ENCODE peak calls at places on chromosomes 11 and 22, in four cellular contexts. V is hepatocyte, K is MM.1S, D is endothelial cell of umbilical vein. F is an unnamed sample.

GRCh38 chr11:70481625-70482528 is 83.5 kb downstream of the CTTN start:
- DNase-seq in V (peak), K (no peak), D (no peak), F (peak)

GRCh38 chr11:15607361-15608036 is 492.8 kb downstream of the INSC start:
- DNase-seq in V (no peak), K (no peak), D (no peak), F (no peak)

GRCh38 chr11:79025622-79026021 is 415.2 kb downstream of the TENM4 start:
- DNase-seq in V (no peak), K (no peak), D (no peak), F (no peak)

GRCh38 chr11:35800970-35801953 is 138.7 kb downstream of the TRIM44 start:
- DNase-seq in V (no peak), K (no peak), D (peak), F (no peak)

GRCh38 chr11:95729462-95729861 is 60.1 kb downstream of the FAM76B start:
- DNase-seq in V (no peak), K (no peak), D (no peak), F (no peak)

GRCh38 chr22:20464096-20464614 is 26.5 kb upstream of the SCARF2 start:
- DNase-seq in V (no peak), K (peak), D (no peak), F (no peak)

GRCh38 chr22:35046744-35047462 is 19.1 kb upstream of the ISX start:
- DNase-seq in V (no peak), K (no peak), D (no peak), F (no peak)

GRCh38 chr11:119691020-119691666 is 37.9 kb downstream of the NECTIN1 start:
- DNase-seq in V (no peak), K (peak), D (no peak), F (no peak)

GRCh38 chr11:66880484-66881211 is 23.8 kb downstream of the LRFN4 start:
- DNase-seq in V (no peak), K (peak), D (no peak), F (peak)

GRCh38 chr11:72221386-72221785 is 3.2 kb upstream of the INPPL1 start:
- DNase-seq in V (no peak), K (no peak), D (no peak), F (no peak)

GRCh38 chr11:96486890-96487633 is 97.2 kb downstream of the JRKL start:
- DNase-seq in V (peak), K (peak), D (no peak), F (peak)

GRCh38 chr11:115654792-115655191 is 150.6 kb upstream of the CADM1 start:
- DNase-seq in V (no peak), K (no peak), D (no peak), F (no peak)

GRCh38 chr11:95134491-95134890 is 44.8 kb downstream of the ENDOD1 start:
- DNase-seq in V (peak), K (no peak), D (no peak), F (peak)

GRCh38 chr22:30561402-30562154 is 12.9 kb downstream of the GAL3ST1 start:
- DNase-seq in V (no peak), K (no peak), D (no peak), F (no peak)

GRCh38 chr22:18068381-18068988 is 9.3 kb upstream of the PEX26 start:
- DNase-seq in V (no peak), K (no peak), D (no peak), F (no peak)

DNA sequence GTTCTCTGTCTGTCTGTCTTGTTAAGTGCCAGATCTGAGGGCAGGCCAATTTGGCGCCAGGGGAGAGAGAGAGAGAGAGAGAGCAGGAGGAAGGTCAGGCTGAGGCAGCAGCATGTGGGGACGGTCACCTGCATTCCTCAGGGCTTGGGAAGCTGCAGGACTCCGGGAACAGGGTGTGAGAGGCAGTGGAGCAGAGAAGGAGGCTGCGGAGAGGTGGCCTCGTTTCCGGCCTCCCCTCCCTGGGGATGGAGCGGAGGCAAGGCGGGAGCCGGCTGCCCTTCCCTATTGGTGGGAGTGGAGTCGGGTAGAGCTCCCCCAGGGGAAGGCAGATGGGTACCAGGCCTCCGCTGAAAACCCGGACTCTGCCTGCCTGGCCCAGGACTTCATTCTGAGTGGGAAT is 9.7 kb downstream of the CLMP start:
- DNase-seq in V (no peak), K (no peak), D (no peak), F (no peak)
- H3K4me2 ChIP-seq in V (no peak), K (no peak), D (no peak), F (peak)

DNA sequence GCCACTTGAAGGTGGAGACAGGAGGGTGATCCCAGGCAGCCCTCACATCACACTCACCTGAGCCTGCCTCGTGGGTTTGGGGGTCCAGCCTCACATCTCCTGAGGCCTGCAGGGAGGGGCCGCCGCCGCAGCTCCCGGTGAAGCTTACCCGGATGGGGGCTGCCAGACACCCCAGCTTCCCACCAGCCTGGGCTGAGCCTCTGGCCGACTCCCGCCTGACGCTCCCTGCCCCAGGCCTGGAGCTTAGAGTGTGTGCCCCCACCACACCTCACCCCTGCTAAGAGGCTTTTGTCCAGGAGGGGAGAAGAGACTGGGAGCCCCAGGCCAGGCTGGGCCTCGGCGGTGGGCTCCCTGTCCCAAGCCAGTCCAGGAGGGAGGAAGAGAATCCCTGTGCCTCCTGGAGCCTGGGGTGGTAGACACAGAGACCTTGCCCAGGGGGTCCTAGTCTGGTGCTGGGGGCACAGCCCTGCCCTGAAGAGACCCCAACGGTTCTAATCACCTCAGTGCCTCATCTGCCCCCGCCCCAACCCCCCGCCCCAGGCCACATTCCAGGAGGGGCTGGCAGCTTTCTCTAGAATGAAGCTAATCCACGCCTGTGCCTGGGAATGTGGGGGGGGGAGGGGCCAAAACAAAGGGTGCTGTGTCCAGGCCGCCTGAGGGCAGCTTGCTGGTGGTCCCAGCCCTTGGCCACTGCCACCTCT is at the start of gene SLC16A8:
- DNase-seq in V (no peak), K (no peak), D (no peak), F (no peak)
- H3K27ac ChIP-seq in V (no peak), K (no peak), D (no peak), F (no peak)

GRCh38 chr11:121446752-121447156 is 5.4 kb upstream of the SORL1 start:
- DNase-seq in V (no peak), K (no peak), D (peak), F (peak)
- TF ChIP-seq CTCF in V (peak), K (no peak), D (no peak), F (peak)

GRCh38 chr11:65781962-65782815 is 1.4 kb upstream of the AP5B1 start:
- DNase-seq in V (peak), K (no peak), D (no peak), F (no peak)
- H3K4me2 ChIP-seq in V (peak), K (peak), D (no peak), F (no peak)

GRCh38 chr11:120841074-120841473 is 182.8 kb upstream of the TBCEL start:
- DNase-seq in V (no peak), K (no peak), D (no peak), F (no peak)

GRCh38 chr11:120839846-120840402 is 184.0 kb upstream of the TBCEL start:
- DNase-seq in V (no peak), K (no peak), D (no peak), F (no peak)

GRCh38 chr11:120839201-120839600 is 184.7 kb upstream of the TBCEL start:
- DNase-seq in V (no peak), K (no peak), D (no peak), F (no peak)

GRCh38 chr11:120842195-120842594 is 181.7 kb upstream of the TBCEL start:
- DNase-seq in V (no peak), K (no peak), D (no peak), F (no peak)

GRCh38 chr11:120840661-120841060 is 183.2 kb upstream of the TBCEL start:
- DNase-seq in V (no peak), K (no peak), D (no peak), F (no peak)
- H3K27ac ChIP-seq in V (no peak), K (no peak), D (no peak), F (no peak)

DNA sequence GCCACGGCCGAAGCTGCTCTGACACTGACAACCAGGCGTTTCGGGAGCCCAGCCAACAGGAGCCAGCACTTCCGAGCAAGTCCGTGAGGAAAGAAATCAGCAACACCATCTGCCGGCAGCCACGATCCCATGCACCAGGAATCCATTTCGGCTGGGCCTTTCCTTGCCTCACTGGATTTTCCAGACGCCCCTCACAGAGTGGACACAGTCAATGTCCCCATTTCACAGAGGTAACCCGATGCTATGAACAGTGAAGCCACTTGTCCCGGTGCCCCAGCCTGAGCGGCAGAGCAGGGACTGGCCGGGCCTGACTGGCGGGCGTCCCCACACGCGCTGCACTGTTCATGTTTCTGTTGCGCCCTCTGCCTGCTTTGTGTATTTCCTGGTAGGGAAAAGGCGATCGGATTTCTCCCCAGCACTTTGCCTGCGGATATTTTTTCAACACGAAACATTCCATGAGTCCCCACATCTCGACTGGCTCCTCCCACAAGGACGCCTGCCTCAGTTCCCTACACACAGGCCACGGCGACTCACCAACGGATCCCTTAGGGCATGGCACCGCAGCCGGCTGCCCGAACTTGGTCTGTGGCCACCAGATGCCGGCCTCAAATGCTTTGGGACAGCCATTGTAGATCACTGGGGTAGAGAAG is 55.3 kb downstream of the TRMU start:
- DNase-seq in V (no peak), K (no peak), D (peak), F (peak)
- TF ChIP-seq CTCF in V (peak), K (no peak), D (no peak), F (peak)

DNA sequence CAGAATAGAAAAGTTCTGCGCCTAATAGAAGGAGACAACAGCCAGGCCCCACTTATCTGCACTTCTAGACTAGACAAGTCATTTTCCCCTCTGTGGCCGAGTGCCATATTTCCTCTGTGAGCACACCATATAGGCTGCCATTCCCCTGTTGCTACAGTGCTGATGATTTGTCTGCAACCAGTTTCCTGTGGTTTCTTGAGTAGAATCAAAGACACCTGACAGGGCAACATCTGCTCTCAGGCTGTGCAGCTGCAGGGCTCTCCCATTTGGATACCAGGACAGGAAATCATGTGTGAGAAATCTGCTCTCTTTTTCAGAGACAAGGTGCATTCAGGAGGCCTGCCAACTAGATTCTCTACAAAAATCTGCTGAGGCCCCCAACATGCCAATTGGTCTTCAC is 879.3 kb downstream of the DLG2 start:
- DNase-seq in V (no peak), K (peak), D (no peak), F (no peak)
- H3K4me2 ChIP-seq in V (no peak), K (peak), D (no peak), F (no peak)

GRCh38 chr11:45209000-45209399 is 62.6 kb downstream of the PRDM11 start:
- DNase-seq in V (no peak), K (no peak), D (no peak), F (no peak)

GRCh38 chr11:45210846-45211245 is 64.4 kb downstream of the PRDM11 start:
- DNase-seq in V (no peak), K (no peak), D (no peak), F (no peak)

GRCh38 chr11:45211732-45212131 is 65.3 kb downstream of the PRDM11 start:
- DNase-seq in V (no peak), K (no peak), D (no peak), F (no peak)

GRCh38 chr11:45209480-45209879 is 63.0 kb downstream of the PRDM11 start:
- DNase-seq in V (no peak), K (no peak), D (no peak), F (no peak)

GRCh38 chr11:45209904-45210699 is 63.7 kb downstream of the PRDM11 start:
- DNase-seq in V (peak), K (no peak), D (peak), F (no peak)
- H3K27ac ChIP-seq in V (peak), K (no peak), D (peak), F (no peak)

GRCh38 chr22:26513852-26514251 is 1.6 kb upstream of the TFIP11 start:
- DNase-seq in V (no peak), K (no peak), D (no peak), F (no peak)

GRCh38 chr22:26515938-26516337 is 3.7 kb upstream of the TFIP11 start:
- DNase-seq in V (no peak), K (no peak), D (no peak), F (no peak)

GRCh38 chr22:26514419-26515161 is 2.3 kb upstream of the TFIP11 start:
- DNase-seq in V (no peak), K (no peak), D (no peak), F (no peak)

GRCh38 chr22:26508148-26508547 is 4.1 kb downstream of the TFIP11 start:
- DNase-seq in V (no peak), K (no peak), D (no peak), F (no peak)

DNA sequence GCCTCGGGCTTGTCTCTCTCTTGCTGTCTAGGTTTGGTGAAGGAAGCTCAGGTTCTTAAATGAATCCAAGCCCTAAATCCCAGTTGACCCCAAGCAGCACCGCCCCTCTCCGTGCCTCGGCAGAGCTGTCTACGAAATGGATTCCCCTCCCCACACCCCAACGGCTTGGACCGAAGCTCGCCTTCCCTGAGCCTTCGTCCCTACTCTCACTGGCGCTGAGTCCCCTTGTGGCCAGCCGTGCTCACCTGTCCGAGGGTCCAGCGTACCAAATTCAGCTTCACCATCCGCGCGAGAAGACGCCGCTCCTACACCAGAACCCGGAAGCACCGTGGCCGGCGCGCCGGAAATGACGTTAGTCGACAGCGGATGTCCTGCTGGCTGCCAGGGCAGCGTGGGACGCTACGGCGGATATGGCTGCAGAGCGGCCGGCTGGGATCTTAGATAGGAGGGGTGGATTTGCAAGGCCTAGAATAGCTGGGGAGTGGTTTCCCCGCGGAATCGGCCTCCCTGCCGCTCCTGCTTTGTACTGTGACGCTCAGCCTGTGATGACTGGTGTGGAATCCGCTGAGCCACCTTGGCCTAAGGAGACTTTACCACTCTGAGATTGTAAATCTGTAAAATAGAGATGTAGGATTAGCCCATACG is at the start of gene TFIP11:
- DNase-seq in V (peak), K (peak), D (peak), F (peak)
- TF ChIP-seq CTCF in V (no peak), K (peak), D (no peak), F (no peak)